ENCODE peak calls at places on chromosomes 11 and 22, in five cellular contexts. U, D, A, K and W are unnamed samples.

GRCh38 chr11:69369945-69370344 is 76.0 kb downstream of the MYEOV start:
- DNase-seq in D (no peak), A (no peak), K (no peak), U (no peak), W (no peak)

GRCh38 chr22:48937032-48937639 is 890.5 kb downstream of the BRD1 start:
- DNase-seq in K (no peak), A (no peak), U (no peak), D (no peak), W (no peak)

GRCh38 chr11:6614446-6614845 is 2.4 kb upstream of the TAF10 start:
- DNase-seq in U (no peak), K (no peak), D (no peak), A (no peak), W (no peak)

GRCh38 chr22:47645450-47645914 is 883.0 kb downstream of the TBC1D22A start:
- DNase-seq in D (no peak), U (no peak), A (no peak), K (no peak), W (no peak)

GRCh38 chr11:69438286-69438920 is 43.1 kb upstream of the LINC01488 start:
- DNase-seq in D (no peak), U (no peak), K (no peak), A (no peak), W (no peak)

GRCh38 chr11:4433852-4434251 is 15.2 kb upstream of the OR52K2 start:
- DNase-seq in K (no peak), D (no peak), A (no peak), U (no peak), W (no peak)

GRCh38 chr11:85845052-85845631 is 10.0 kb upstream of the CCDC83 start:
- DNase-seq in U (no peak), A (no peak), K (peak), D (no peak), W (no peak)

GRCh38 chr11:2760196-2760871 is 60.5 kb upstream of the KCNQ1OT1 start:
- DNase-seq in D (no peak), A (no peak), K (no peak), U (no peak), W (peak)

GRCh38 chr11:115912484-115912945 is 408.3 kb upstream of the CADM1 start:
- DNase-seq in A (peak), U (no peak), K (peak), D (no peak), W (no peak)

GRCh38 chr11:29963796-29964195 is 53.0 kb downstream of the KCNA4 start:
- DNase-seq in K (no peak), A (no peak), U (no peak), D (no peak), W (no peak)

GRCh38 chr11:75388386-75389275 is 10.7 kb upstream of the RPS3 start:
- DNase-seq in K (peak), A (peak), U (peak), D (peak), W (peak)

GRCh38 chr11:76233936-76234703 is 27.8 kb upstream of the WNT11 start:
- DNase-seq in K (peak), A (peak), D (peak), U (no peak), W (peak)

GRCh38 chr11:36071917-36072500 is 128.1 kb downstream of the LDLRAD3 start:
- DNase-seq in K (no peak), D (no peak), U (no peak), A (no peak), W (no peak)

GRCh38 chr22:37148742-37149665 is 712 bp downstream of the IL2RB start:
- DNase-seq in D (no peak), K (no peak), A (no peak), U (no peak), W (no peak)

GRCh38 chr11:133507185-133507584 is 25.1 kb downstream of the OPCML start:
- DNase-seq in D (no peak), U (no peak), K (no peak), A (no peak), W (no peak)
- H3K4me3 ChIP-seq in D (no peak), U (no peak), K (no peak), A (no peak), W (no peak)

GRCh38 chr11:12397953-12398352 is 20.6 kb downstream of the PARVA start:
- DNase-seq in U (no peak), D (peak), K (peak), A (peak), W (no peak)
- TF ChIP-seq CTCF in U (no peak), D (no peak), K (no peak), A (no peak), W (no peak)

GRCh38 chr22:22603470-22603947 is 40.9 kb upstream of the GGTLC2 start:
- DNase-seq in D (no peak), A (no peak), U (no peak), K (no peak), W (no peak)
- H3K4me3 ChIP-seq in D (no peak), A (no peak), U (no peak), K (no peak), W (no peak)

DNA sequence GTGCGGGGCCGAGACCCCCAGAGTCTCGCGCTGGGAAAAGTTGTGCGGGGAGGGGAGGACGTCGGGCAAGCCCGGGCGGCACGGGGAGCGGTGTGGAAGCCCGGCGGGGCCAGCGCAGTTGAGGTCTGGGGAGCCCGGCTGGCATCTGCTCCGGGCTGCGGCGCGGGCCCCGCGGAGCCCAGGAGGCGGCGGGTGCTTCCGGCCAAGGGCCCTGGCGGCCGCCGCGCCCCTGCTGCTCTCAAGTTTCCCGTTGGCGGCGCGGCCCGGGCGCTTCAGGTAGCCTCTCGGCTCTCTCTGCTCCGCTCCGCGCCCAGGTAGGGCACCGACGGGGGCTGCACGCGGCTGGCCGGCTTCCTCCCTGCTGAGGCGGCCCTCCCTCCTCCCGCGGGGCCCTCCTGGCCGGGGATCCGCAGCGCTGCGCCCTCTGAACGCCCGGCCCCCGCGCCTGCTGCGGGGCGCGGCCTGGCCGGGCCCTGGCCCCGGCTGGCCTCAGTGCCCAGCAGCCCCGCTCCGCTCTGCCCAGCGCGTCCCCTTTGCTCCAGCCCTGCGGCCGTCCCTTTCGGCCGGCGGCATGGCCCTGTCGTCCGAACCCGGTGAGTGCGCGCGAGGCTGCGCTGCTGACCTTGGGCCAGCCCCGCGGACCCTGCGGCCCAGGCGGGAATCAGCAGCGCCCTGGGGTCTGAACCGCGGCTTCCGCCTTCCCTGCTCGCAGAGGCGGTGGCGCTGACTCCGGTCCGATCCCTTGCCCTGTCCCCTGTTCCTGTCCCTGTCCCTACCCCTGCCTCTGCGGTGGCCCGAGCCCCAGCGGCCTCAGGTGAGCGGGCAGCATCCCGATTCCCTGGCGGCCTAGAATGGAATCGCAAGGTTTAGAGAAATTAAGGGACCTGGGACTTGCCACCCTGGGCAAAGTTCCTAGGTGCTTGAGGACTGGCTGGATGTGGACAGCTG is 4.3 kb upstream of the AMPD3 start:
- DNase-seq in K (peak), U (peak), A (peak), D (peak), W (peak)
- TF ChIP-seq CTCF in K (peak), U (peak), A (peak), D (peak), W (peak)

GRCh38 chr22:27749597-27750225 is 51.8 kb downstream of the MN1 start:
- DNase-seq in U (no peak), D (no peak), A (peak), K (peak), W (peak)

GRCh38 chr22:27746918-27747317 is 54.6 kb downstream of the MN1 start:
- DNase-seq in A (no peak), U (no peak), D (no peak), K (no peak), W (no peak)

GRCh38 chr22:27747396-27748256 is 53.9 kb downstream of the MN1 start:
- DNase-seq in K (no peak), U (no peak), A (no peak), D (no peak), W (no peak)

GRCh38 chr22:27750866-27751265 is 50.7 kb downstream of the MN1 start:
- DNase-seq in K (no peak), D (no peak), A (no peak), U (no peak), W (peak)

GRCh38 chr22:27748355-27749168 is 53.0 kb downstream of the MN1 start:
- DNase-seq in K (peak), A (peak), U (no peak), D (peak), W (no peak)
- H3K4me3 ChIP-seq in K (peak), A (no peak), U (no peak), D (no peak), W (no peak)